ENCODE peak calls at places on chromosomes 6 and 20, in six cellular contexts. L is mesendoderm, K is mesenchymal stem cell, J is IMR-90, N is H1, T is neuronal stem cell. X is an unnamed sample.
A peak's percentile ranks its signal among the peaks of the same experiment; 100 is the strongest.

GRCh38 chr20:49347156-49347555 is 69.3 kb upstream of the ZNFX1 start:
- DNase-seq in L (no peak), K (no peak), J (no peak), N (no peak), T (no peak), X (no peak)

GRCh38 chr6:73388800-73389512 is 5.7 kb upstream of the DDX43 start:
- DNase-seq in L (peak; percentile 93), K (peak; percentile 66), J (peak; percentile 51), N (peak; percentile 82), T (peak; percentile 46), X (peak; percentile 86)

GRCh38 chr6:157056275-157056674 is 267.0 kb downstream of the TMEM242 start:
- DNase-seq in L (no peak), K (no peak), J (no peak), N (no peak), T (no peak), X (no peak)

GRCh38 chr6:586553-586952 is 70.3 kb downstream of the HUS1B start:
- DNase-seq in L (no peak), K (no peak), J (no peak), N (no peak), T (no peak), X (no peak)

GRCh38 chr6:108585921-108586320 is 25.2 kb downstream of the FOXO3 start:
- DNase-seq in L (no peak), K (no peak), J (no peak), N (no peak), T (no peak), X (no peak)

GRCh38 chr6:81876977-81877376 is 124.5 kb upstream of the TENT5A start:
- DNase-seq in L (no peak), K (no peak), J (peak; percentile 30), N (no peak), T (no peak), X (no peak)

GRCh38 chr6:75444899-75445298 is 48.7 kb downstream of the FILIP1 start:
- DNase-seq in L (no peak), K (no peak), J (no peak), N (no peak), T (no peak), X (no peak)

GRCh38 chr6:122913558-122913957 is 82.5 kb upstream of the CLVS2 start:
- DNase-seq in L (no peak), K (no peak), J (no peak), N (no peak), T (no peak), X (no peak)

GRCh38 chr6:112163295-112164257 is 76.2 kb downstream of the FAM229B start:
- DNase-seq in L (peak; percentile 74), K (peak; percentile 71), J (peak; percentile 31), N (peak; percentile 94), T (peak; percentile 59), X (peak; percentile 82)

GRCh38 chr6:52725530-52726192 is 37.6 kb downstream of the GSTA2 start:
- DNase-seq in L (no peak), K (no peak), J (peak; percentile 28), N (no peak), T (no peak), X (no peak)

GRCh38 chr6:123616942-123617341 is 19.8 kb downstream of the TRDN start:
- DNase-seq in L (no peak), K (no peak), J (no peak), N (no peak), T (no peak), X (no peak)

GRCh38 chr20:47718398-47718797 is 66.9 kb downstream of the SULF2 start:
- DNase-seq in L (no peak), K (no peak), J (no peak), N (no peak), T (no peak), X (no peak)

GRCh38 chr20:57266251-57267157 is at the start of gene BMP7:
- DNase-seq in L (peak; percentile 61), K (peak; percentile 0), J (no peak), N (peak; percentile 87), T (no peak), X (peak; percentile 70)

GRCh38 chr20:3543901-3544507 is 73.2 kb downstream of the ATRN start:
- DNase-seq in L (no peak), K (no peak), J (peak; percentile 81), N (no peak), T (no peak), X (no peak)

GRCh38 chr6:98924647-98925046 is 23.1 kb downstream of the FBXL4 start:
- DNase-seq in L (no peak), K (no peak), J (no peak), N (no peak), T (no peak), X (no peak)

GRCh38 chr6:156589281-156589680 is 187.9 kb upstream of the ARID1B start:
- DNase-seq in L (no peak), K (peak; percentile 39), J (peak; percentile 67), N (no peak), T (no peak), X (no peak)

GRCh38 chr6:110387986-110388385 is 27.4 kb downstream of the DDO start:
- DNase-seq in L (no peak), K (no peak), J (no peak), N (no peak), T (no peak), X (no peak)

GRCh38 chr20:26216025-26216424 is 519.4 kb upstream of the ZNF337 start:
- DNase-seq in L (no peak), K (no peak), J (peak; percentile 20), N (no peak), T (no peak), X (no peak)

GRCh38 chr20:61170521-61170920 is 81.5 kb upstream of the CDH4 start:
- DNase-seq in L (peak; percentile 74), K (no peak), J (no peak), N (peak; percentile 71), T (no peak), X (peak; percentile 78)
- H2BK15ac ChIP-seq in L (no peak overlapping the region), K (no peak overlapping the region), J (no peak overlapping the region), N (peak overlapping the region; percentile 65), T (no peak overlapping the region), X (no peak overlapping the region)

GRCh38 chr6:27772261-27773001 is 139.8 kb downstream of the OR2B2 start:
- DNase-seq in L (peak; percentile 98), K (peak; percentile 88), J (peak; percentile 77), N (peak; percentile 94), T (peak; percentile 77), X (peak; percentile 94)
- H4K8ac ChIP-seq in L (no peak overlapping the region), K (peak overlapping the region; percentile 68), J (peak overlapping the region; percentile 2), N (no peak overlapping the region), T (no peak overlapping the region), X (no peak overlapping the region)

GRCh38 chr6:150142657-150143501 is at the start of gene PPP1R14C:
- DNase-seq in L (peak; percentile 63), K (no peak), J (no peak), N (peak; percentile 75), T (peak; percentile 58), X (peak; percentile 68)

GRCh38 chr6:150143521-150144293 is 863 bp downstream of the PPP1R14C start:
- DNase-seq in L (no peak), K (no peak), J (no peak), N (peak; percentile 59), T (peak; percentile 29), X (no peak)

GRCh38 chr6:150144294-150144868 is 1.5 kb downstream of the PPP1R14C start:
- DNase-seq in L (no peak), K (no peak), J (no peak), N (no peak), T (no peak), X (no peak)

GRCh38 chr6:150140236-150140969 is 2.4 kb upstream of the PPP1R14C start:
- DNase-seq in L (no peak), K (no peak), J (no peak), N (no peak), T (no peak), X (no peak)

GRCh38 chr6:150142304-150142656 is 564 bp upstream of the PPP1R14C start:
- DNase-seq in L (peak; percentile 19), K (peak; percentile 5), J (no peak), N (no peak), T (no peak), X (no peak)
- H2BK15ac ChIP-seq in L (no peak overlapping the region), K (no peak overlapping the region), J (no peak overlapping the region), N (no peak overlapping the region), T (no peak overlapping the region), X (no peak overlapping the region)

GRCh38 chr20:1466211-1467081 is at the start of gene NSFL1C:
- DNase-seq in L (peak; percentile 95), K (peak; percentile 92), J (peak; percentile 93), N (peak; percentile 99), T (peak; percentile 95), X (peak; percentile 96)
- H4K8ac ChIP-seq in L (no peak within 1 kb of the TSS), K (peak within 1 kb of the TSS; percentile 90), J (peak within 1 kb of the TSS; percentile 88), N (peak within 1 kb of the TSS; percentile 98), T (no peak within 1 kb of the TSS), X (no peak within 1 kb of the TSS)

GRCh38 chr20:41204304-41205265 is 67.2 kb downstream of the PLCG1 start:
- DNase-seq in L (no peak), K (no peak), J (no peak), N (no peak), T (no peak), X (no peak)

GRCh38 chr20:41202426-41202825 is 65.1 kb downstream of the PLCG1 start:
- DNase-seq in L (no peak), K (no peak), J (no peak), N (no peak), T (no peak), X (no peak)

GRCh38 chr20:41203660-41204059 is 66.3 kb downstream of the PLCG1 start:
- DNase-seq in L (no peak), K (no peak), J (no peak), N (no peak), T (no peak), X (no peak)

GRCh38 chr20:41200446-41201202 is 63.3 kb downstream of the PLCG1 start:
- DNase-seq in L (no peak), K (no peak), J (no peak), N (no peak), T (no peak), X (no peak)

GRCh38 chr20:41201760-41202159 is 64.4 kb downstream of the PLCG1 start:
- DNase-seq in L (no peak), K (no peak), J (no peak), N (no peak), T (no peak), X (no peak)
- H2BK15ac ChIP-seq in L (no peak overlapping the region), K (no peak overlapping the region), J (no peak overlapping the region), N (no peak overlapping the region), T (no peak overlapping the region), X (no peak overlapping the region)

DNA sequence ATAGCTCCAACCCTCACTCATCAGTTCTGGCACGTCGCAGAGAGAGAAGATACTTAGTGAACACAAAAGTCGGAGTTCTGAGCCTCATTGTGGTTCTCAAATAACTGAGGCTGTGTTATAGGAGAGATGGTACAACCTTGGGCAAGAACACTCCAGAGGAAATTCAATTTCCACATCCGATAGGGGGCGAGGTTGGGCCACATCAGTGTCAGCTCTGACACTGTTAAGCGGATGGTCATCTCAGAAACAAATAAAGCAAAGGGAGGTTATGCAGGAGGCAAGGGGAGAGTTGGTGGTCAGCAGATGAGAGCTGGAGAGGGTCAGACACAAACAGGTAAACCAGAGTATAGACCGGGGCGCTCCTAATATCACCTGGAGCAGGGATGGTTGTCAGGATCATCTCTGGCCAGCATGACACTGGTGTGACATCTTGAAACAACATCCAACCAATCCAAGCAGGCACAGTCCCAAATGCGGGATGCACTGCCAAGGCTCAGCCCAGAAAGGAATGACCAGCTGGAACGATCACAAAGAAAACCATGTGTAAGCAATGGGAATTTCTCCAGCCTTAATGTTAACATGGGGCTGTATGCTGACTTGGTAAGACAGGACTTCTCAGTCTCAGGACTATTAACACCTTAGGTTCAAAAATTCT is 331.8 kb downstream of the HACE1 start:
- DNase-seq in L (peak; percentile 73), K (no peak), J (no peak), N (peak; percentile 69), T (no peak), X (peak; percentile 61)
- H4K8ac ChIP-seq in L (no peak overlapping the region), K (peak overlapping the region; percentile 85), J (no peak overlapping the region), N (no peak overlapping the region), T (no peak overlapping the region), X (no peak overlapping the region)

GRCh38 chr6:53937461-53937860 is 142.7 kb downstream of the LRRC1 start:
- DNase-seq in L (no peak), K (no peak), J (no peak), N (no peak), T (no peak), X (no peak)
- H2BK15ac ChIP-seq in L (no peak overlapping the region), K (no peak overlapping the region), J (no peak overlapping the region), N (no peak overlapping the region), T (no peak overlapping the region), X (no peak overlapping the region)

X was measured in H9.